ENCODE peak calls at places on chromosomes 7 and 10, in five cellular contexts. M is IMR-90, N is H1, F is neuronal stem cell, U is trophoblast cell. Z is an unnamed sample.

GRCh38 chr10:61332506-61332905 is 120.7 kb downstream of the TMEM26 start:
- DNase-seq in M (no peak), N (no peak), F (no peak), U (no peak), Z (no peak)

GRCh38 chr10:61050120-61050745 is 106.2 kb upstream of the RHOBTB1 start:
- DNase-seq in M (no peak), N (no peak), F (no peak), U (peak; percentile 88), Z (no peak)

GRCh38 chr10:87734987-87735827 is 75.5 kb downstream of the PAPSS2 start:
- DNase-seq in M (peak; percentile 51), N (peak; percentile 82), F (peak; percentile 70), U (peak; percentile 60), Z (peak; percentile 94)

GRCh38 chr7:128240696-128241386 is at the start of gene LEP:
- DNase-seq in M (no peak), N (no peak), F (no peak), U (no peak), Z (no peak)

GRCh38 chr7:86094166-86094669 is 549.5 kb upstream of the GRM3 start:
- DNase-seq in M (no peak), N (no peak), F (no peak), U (no peak), Z (no peak)

GRCh38 chr10:23391817-23392216 is 47.1 kb upstream of the OTUD1 start:
- DNase-seq in M (no peak), N (no peak), F (no peak), U (no peak), Z (no peak)

GRCh38 chr10:124266468-124267230 is 152.1 kb downstream of the OAT start:
- DNase-seq in M (no peak), N (no peak), F (no peak), U (no peak), Z (no peak)

GRCh38 chr7:98681951-98682350 is 64.9 kb downstream of the NPTX2 start:
- DNase-seq in M (no peak), N (no peak), F (no peak), U (no peak), Z (no peak)

GRCh38 chr7:45076946-45077345 is 11.8 kb downstream of the NACAD start:
- DNase-seq in M (no peak), N (no peak), F (no peak), U (no peak), Z (no peak)

GRCh38 chr10:19592276-19592675 is 224.0 kb upstream of the PLXDC2 start:
- DNase-seq in M (peak; percentile 33), N (no peak), F (no peak), U (peak; percentile 14), Z (peak; percentile 20)

GRCh38 chr10:123797813-123798212 is 93.8 kb downstream of the CPXM2 start:
- DNase-seq in M (no peak), N (peak; percentile 45), F (no peak), U (no peak), Z (no peak)

GRCh38 chr10:100372415-100373297 is 25.6 kb downstream of the SCD start:
- DNase-seq in M (no peak), N (no peak), F (no peak), U (no peak), Z (no peak)

GRCh38 chr10:100341953-100342626 is 4.9 kb upstream of the SCD start:
- DNase-seq in M (peak; percentile 60), N (peak; percentile 58), F (peak; percentile 45), U (peak; percentile 89), Z (peak; percentile 88)

GRCh38 chr7:130242198-130243014 is 24.3 kb upstream of the CPA2 start:
- DNase-seq in M (peak; percentile 82), N (peak; percentile 85), F (no peak), U (peak; percentile 94), Z (peak; percentile 67)

GRCh38 chr10:71878327-71879034 is 27.4 kb upstream of the PSAP start:
- DNase-seq in M (no peak), N (no peak), F (no peak), U (peak; percentile 58), Z (peak; percentile 77)

GRCh38 chr10:14240253-14241189 is 90.2 kb downstream of the FRMD4A start:
- DNase-seq in M (peak; percentile 26), N (peak; percentile 52), F (peak; percentile 14), U (no peak), Z (peak; percentile 72)

GRCh38 chr7:159148430-159149395 is 4.0 kb upstream of the VIPR2 start:
- DNase-seq in M (no peak), N (no peak), F (no peak), U (no peak), Z (no peak)

GRCh38 chr7:32611700-32612099 is 116.4 kb downstream of the AVL9 start:
- DNase-seq in M (no peak), N (no peak), F (no peak), U (no peak), Z (no peak)

GRCh38 chr7:43808410-43808809 is 49.9 kb downstream of the BLVRA start:
- DNase-seq in M (no peak), N (no peak), F (no peak), U (peak; percentile 53), Z (peak; percentile 80)

GRCh38 chr7:141956084-141956483 is 9.3 kb upstream of the CLEC5A start:
- DNase-seq in M (no peak), N (no peak), F (no peak), U (no peak), Z (no peak)

GRCh38 chr10:43061331-43061730 is 15.5 kb upstream of the RET start:
- DNase-seq in M (no peak), N (no peak), F (no peak), U (no peak), Z (no peak)

GRCh38 chr7:100687740-100688592 is 6.1 kb downstream of the GIGYF1 start:
- DNase-seq in M (peak; percentile 46), N (no peak), F (no peak), U (no peak), Z (no peak)

GRCh38 chr7:80393786-80394185 is 118.1 kb downstream of the GNAT3 start:
- DNase-seq in M (no peak), N (no peak), F (no peak), U (no peak), Z (no peak)

GRCh38 chr7:114789942-114790341 is 132.0 kb upstream of the MDFIC start:
- DNase-seq in M (peak; percentile 87), N (no peak), F (no peak), U (peak; percentile 58), Z (no peak)

GRCh38 chr7:127995866-127996215 is 35.4 kb downstream of the LRRC4 start:
- DNase-seq in M (no peak), N (no peak), F (no peak), U (no peak), Z (no peak)

GRCh38 chr10:21329995-21330627 is 195.4 kb downstream of the SKIDA1 start:
- DNase-seq in M (peak; percentile 92), N (no peak), F (no peak), U (peak; percentile 98), Z (peak; percentile 37)

GRCh38 chr10:23525406-23525805 is 86.5 kb downstream of the OTUD1 start:
- DNase-seq in M (peak; percentile 7), N (no peak), F (no peak), U (peak; percentile 47), Z (peak; percentile 9)

GRCh38 chr10:5291501-5292195 is 73.1 kb upstream of the UCN3 start:
- DNase-seq in M (peak; percentile 79), N (no peak), F (no peak), U (peak; percentile 52), Z (peak; percentile 28)

GRCh38 chr10:43057231-43057711 is 19.6 kb upstream of the RET start:
- DNase-seq in M (no peak), N (no peak), F (no peak), U (no peak), Z (no peak)

GRCh38 chr7:81430761-81431160 is 339.1 kb downstream of the HGF start:
- DNase-seq in M (no peak), N (no peak), F (no peak), U (no peak), Z (no peak)

DNA sequence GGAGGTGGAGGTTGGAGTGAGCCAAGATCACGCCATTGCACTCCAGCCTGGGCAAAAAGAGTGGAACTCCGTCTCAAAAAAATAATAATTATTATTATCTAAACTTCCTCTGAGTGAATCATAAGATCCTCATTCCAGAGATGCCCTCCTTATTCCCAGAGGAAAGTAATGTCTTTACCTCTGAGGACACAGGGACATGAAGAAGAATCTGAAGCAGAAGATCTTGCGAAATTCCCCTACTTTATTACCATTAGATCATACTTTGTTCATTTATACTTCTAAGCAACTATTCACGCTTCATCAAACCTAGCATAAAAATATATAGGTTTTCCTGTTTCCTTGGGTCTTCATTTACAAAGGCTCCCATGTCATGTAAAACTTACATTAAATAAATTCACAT is 143.1 kb downstream of the ETV1 start:
- DNase-seq in M (no peak), N (no peak), F (no peak), U (no peak), Z (no peak)
- H3K4ac ChIP-seq in M (no peak overlapping the region), N (no peak overlapping the region), F (no peak overlapping the region), U (no peak overlapping the region), Z (no peak overlapping the region)

DNA sequence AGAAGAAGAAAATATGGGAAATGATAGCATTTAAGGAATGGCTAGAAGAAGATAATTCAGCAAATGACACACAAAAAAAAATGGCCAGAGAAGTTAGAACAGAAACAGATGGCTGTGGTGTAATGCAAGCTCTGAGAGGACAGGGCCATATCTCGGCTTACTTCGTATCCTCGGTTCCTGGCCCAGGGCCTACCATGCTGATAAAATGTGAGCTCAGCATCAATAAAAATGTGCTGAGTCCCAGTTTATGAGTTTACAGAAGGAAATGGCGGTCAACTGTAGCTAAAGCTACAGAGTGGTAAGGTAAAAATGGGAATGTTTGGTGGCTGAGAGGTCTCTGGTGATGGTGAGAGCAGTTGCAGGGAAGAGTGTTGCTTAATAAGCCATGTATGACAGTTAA is 40.8 kb downstream of the HBP1 start:
- DNase-seq in M (no peak), N (no peak), F (no peak), U (no peak), Z (no peak)
- H3K4me2 ChIP-seq in M (no peak overlapping the region), N (no peak overlapping the region), F (no peak overlapping the region), U (no peak overlapping the region), Z (no peak overlapping the region)

GRCh38 chr7:30896041-30896440 is 15.6 kb upstream of the AQP1 start:
- DNase-seq in M (no peak), N (no peak), F (no peak), U (peak; percentile 77), Z (peak; percentile 88)

GRCh38 chr7:30893357-30893756 is 18.3 kb upstream of the AQP1 start:
- DNase-seq in M (peak; percentile 45), N (no peak), F (no peak), U (no peak), Z (no peak)

GRCh38 chr7:30894866-30895408 is 16.7 kb upstream of the AQP1 start:
- DNase-seq in M (no peak), N (no peak), F (no peak), U (no peak), Z (no peak)

GRCh38 chr7:30896783-30897617 is 14.7 kb upstream of the AQP1 start:
- DNase-seq in M (no peak), N (no peak), F (no peak), U (peak; percentile 11), Z (peak; percentile 33)

DNA sequence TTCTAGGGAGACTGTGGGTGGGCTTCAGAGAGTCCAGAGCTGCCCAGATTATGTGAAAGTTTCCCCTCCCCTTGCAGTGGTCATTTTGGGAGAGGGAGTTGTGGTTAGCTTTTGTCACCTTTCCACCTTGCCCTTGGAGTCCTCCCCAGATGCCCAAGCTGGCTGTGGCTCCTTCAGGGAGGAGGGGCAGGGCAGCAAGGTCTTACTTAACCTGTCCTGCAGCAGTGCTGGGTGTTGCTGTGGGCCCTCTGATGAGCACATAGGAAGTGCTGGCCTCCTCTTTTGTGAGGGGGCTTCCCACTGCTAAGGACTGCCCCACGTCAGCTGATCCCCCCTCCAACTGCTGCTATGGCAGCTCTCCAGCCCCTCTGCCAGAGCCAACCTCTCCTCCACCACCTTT is 17.6 kb upstream of the AQP1 start:
- DNase-seq in M (no peak), N (no peak), F (no peak), U (no peak), Z (no peak)
- H3K4ac ChIP-seq in M (no peak overlapping the region), N (no peak overlapping the region), F (no peak overlapping the region), U (no peak overlapping the region), Z (no peak overlapping the region)

GRCh38 chr7:35474100-35474499 is 220.2 kb upstream of the TBX20 start:
- DNase-seq in M (no peak), N (no peak), F (no peak), U (no peak), Z (no peak)
- H3K4me2 ChIP-seq in M (no peak overlapping the region), N (no peak overlapping the region), F (no peak overlapping the region), U (no peak overlapping the region), Z (no peak overlapping the region)